ENCODE peak calls at places on chromosomes 7 and 10, in eight cellular contexts. One of them, this sample, is unnamed.

GRCh38 chr10:53256623-53257022 is 484.0 kb upstream of the MBL2 start:
- DNase-seq in AG04449: no peak
- DNase-seq in IMR-90: no peak
- DNase-seq in GM13976: no peak
- DNase-seq in uterus: no peak
- DNase-seq in T-helper 1 cell: no peak
- DNase-seq in stimulated activated CD8-positive, alpha-beta memory T cell treated with anti-CD3 and anti-CD28 coated beads, Interleukin-4, amount 100 ng/mL, for 48 hours: no peak
- DNase-seq in activated effector memory CD4-positive, alpha-beta T cell treated with anti-CD3 and anti-CD28 coated beads, Interleukin-2, amount 50 U/mL, for 16 hours: no peak
- DNase-seq in this sample: no peak

GRCh38 chr10:93333278-93333978 is 148.7 kb downstream of the MYOF start:
- DNase-seq in stimulated activated CD8-positive, alpha-beta memory T cell treated with anti-CD3 and anti-CD28 coated beads, Interleukin-4, amount 100 ng/mL, for 48 hours: no peak
- DNase-seq in GM13976: no peak
- DNase-seq in AG04449: no peak
- DNase-seq in T-helper 1 cell: no peak
- DNase-seq in uterus: no peak
- DNase-seq in IMR-90: no peak
- DNase-seq in activated effector memory CD4-positive, alpha-beta T cell treated with anti-CD3 and anti-CD28 coated beads, Interleukin-2, amount 50 U/mL, for 16 hours: no peak
- DNase-seq in this sample: no peak

GRCh38 chr7:2109251-2109935 is 123.4 kb downstream of the MAD1L1 start:
- DNase-seq in T-helper 1 cell: no peak
- DNase-seq in AG04449: no peak
- DNase-seq in GM13976: no peak
- DNase-seq in stimulated activated CD8-positive, alpha-beta memory T cell treated with anti-CD3 and anti-CD28 coated beads, Interleukin-4, amount 100 ng/mL, for 48 hours: no peak
- DNase-seq in uterus: no peak
- DNase-seq in activated effector memory CD4-positive, alpha-beta T cell treated with anti-CD3 and anti-CD28 coated beads, Interleukin-2, amount 50 U/mL, for 16 hours: no peak
- DNase-seq in IMR-90: peak; percentile 40
- DNase-seq in this sample: no peak

GRCh38 chr10:120700421-120700820 is 150.7 kb upstream of the WDR11 start:
- DNase-seq in activated effector memory CD4-positive, alpha-beta T cell treated with anti-CD3 and anti-CD28 coated beads, Interleukin-2, amount 50 U/mL, for 16 hours: no peak
- DNase-seq in T-helper 1 cell: no peak
- DNase-seq in uterus: no peak
- DNase-seq in GM13976: no peak
- DNase-seq in IMR-90: no peak
- DNase-seq in stimulated activated CD8-positive, alpha-beta memory T cell treated with anti-CD3 and anti-CD28 coated beads, Interleukin-4, amount 100 ng/mL, for 48 hours: no peak
- DNase-seq in AG04449: no peak
- DNase-seq in this sample: no peak

GRCh38 chr7:22841954-22842353 is 19.3 kb upstream of the TOMM7 start:
- DNase-seq in stimulated activated CD8-positive, alpha-beta memory T cell treated with anti-CD3 and anti-CD28 coated beads, Interleukin-4, amount 100 ng/mL, for 48 hours: no peak
- DNase-seq in T-helper 1 cell: no peak
- DNase-seq in GM13976: no peak
- DNase-seq in activated effector memory CD4-positive, alpha-beta T cell treated with anti-CD3 and anti-CD28 coated beads, Interleukin-2, amount 50 U/mL, for 16 hours: no peak
- DNase-seq in uterus: peak; percentile 39
- DNase-seq in AG04449: no peak
- DNase-seq in IMR-90: peak; percentile 47
- DNase-seq in this sample: no peak

GRCh38 chr7:102447311-102447710 is 13.9 kb downstream of the ORAI2 start:
- DNase-seq in AG04449: no peak
- DNase-seq in IMR-90: no peak
- DNase-seq in T-helper 1 cell: no peak
- DNase-seq in stimulated activated CD8-positive, alpha-beta memory T cell treated with anti-CD3 and anti-CD28 coated beads, Interleukin-4, amount 100 ng/mL, for 48 hours: no peak
- DNase-seq in uterus: no peak
- DNase-seq in GM13976: no peak
- DNase-seq in activated effector memory CD4-positive, alpha-beta T cell treated with anti-CD3 and anti-CD28 coated beads, Interleukin-2, amount 50 U/mL, for 16 hours: no peak
- DNase-seq in this sample: no peak

GRCh38 chr10:33100996-33101747 is 143.1 kb upstream of the ITGB1 start:
- DNase-seq in T-helper 1 cell: no peak
- DNase-seq in uterus: no peak
- DNase-seq in activated effector memory CD4-positive, alpha-beta T cell treated with anti-CD3 and anti-CD28 coated beads, Interleukin-2, amount 50 U/mL, for 16 hours: no peak
- DNase-seq in IMR-90: no peak
- DNase-seq in AG04449: no peak
- DNase-seq in GM13976: no peak
- DNase-seq in stimulated activated CD8-positive, alpha-beta memory T cell treated with anti-CD3 and anti-CD28 coated beads, Interleukin-4, amount 100 ng/mL, for 48 hours: no peak
- DNase-seq in this sample: no peak

GRCh38 chr10:76415559-76415958 is 984.1 kb downstream of the LRMDA start:
- DNase-seq in activated effector memory CD4-positive, alpha-beta T cell treated with anti-CD3 and anti-CD28 coated beads, Interleukin-2, amount 50 U/mL, for 16 hours: no peak
- DNase-seq in stimulated activated CD8-positive, alpha-beta memory T cell treated with anti-CD3 and anti-CD28 coated beads, Interleukin-4, amount 100 ng/mL, for 48 hours: no peak
- DNase-seq in GM13976: no peak
- DNase-seq in IMR-90: no peak
- DNase-seq in uterus: no peak
- DNase-seq in AG04449: no peak
- DNase-seq in T-helper 1 cell: no peak
- DNase-seq in this sample: no peak

GRCh38 chr10:9209105-9209798 is 1154.8 kb downstream of the GATA3 start:
- DNase-seq in stimulated activated CD8-positive, alpha-beta memory T cell treated with anti-CD3 and anti-CD28 coated beads, Interleukin-4, amount 100 ng/mL, for 48 hours: peak; percentile 92
- DNase-seq in GM13976: peak; percentile 52
- DNase-seq in T-helper 1 cell: peak; percentile 42
- DNase-seq in IMR-90: peak; percentile 60
- DNase-seq in activated effector memory CD4-positive, alpha-beta T cell treated with anti-CD3 and anti-CD28 coated beads, Interleukin-2, amount 50 U/mL, for 16 hours: peak; percentile 91
- DNase-seq in uterus: peak; percentile 41
- DNase-seq in AG04449: no peak
- DNase-seq in this sample: peak; percentile 61

GRCh38 chr10:49552277-49552676 is 13.4 kb upstream of the ERCC6 start:
- DNase-seq in GM13976: no peak
- DNase-seq in activated effector memory CD4-positive, alpha-beta T cell treated with anti-CD3 and anti-CD28 coated beads, Interleukin-2, amount 50 U/mL, for 16 hours: no peak
- DNase-seq in IMR-90: peak; percentile 81
- DNase-seq in uterus: no peak
- DNase-seq in AG04449: peak; percentile 80
- DNase-seq in T-helper 1 cell: no peak
- DNase-seq in stimulated activated CD8-positive, alpha-beta memory T cell treated with anti-CD3 and anti-CD28 coated beads, Interleukin-4, amount 100 ng/mL, for 48 hours: no peak
- DNase-seq in this sample: no peak

GRCh38 chr7:13099197-13099795 is 411.9 kb downstream of the ARL4A start:
- DNase-seq in activated effector memory CD4-positive, alpha-beta T cell treated with anti-CD3 and anti-CD28 coated beads, Interleukin-2, amount 50 U/mL, for 16 hours: no peak
- DNase-seq in GM13976: no peak
- DNase-seq in stimulated activated CD8-positive, alpha-beta memory T cell treated with anti-CD3 and anti-CD28 coated beads, Interleukin-4, amount 100 ng/mL, for 48 hours: no peak
- DNase-seq in T-helper 1 cell: no peak
- DNase-seq in uterus: no peak
- DNase-seq in AG04449: no peak
- DNase-seq in IMR-90: peak; percentile 64
- DNase-seq in this sample: no peak

GRCh38 chr7:111958431-111958830 is 247.8 kb downstream of the DOCK4 start:
- DNase-seq in T-helper 1 cell: no peak
- DNase-seq in stimulated activated CD8-positive, alpha-beta memory T cell treated with anti-CD3 and anti-CD28 coated beads, Interleukin-4, amount 100 ng/mL, for 48 hours: no peak
- DNase-seq in activated effector memory CD4-positive, alpha-beta T cell treated with anti-CD3 and anti-CD28 coated beads, Interleukin-2, amount 50 U/mL, for 16 hours: no peak
- DNase-seq in AG04449: no peak
- DNase-seq in GM13976: no peak
- DNase-seq in uterus: no peak
- DNase-seq in IMR-90: no peak
- DNase-seq in this sample: no peak

GRCh38 chr7:20595971-20596370 is 19.5 kb upstream of the ABCB5 start:
- DNase-seq in GM13976: no peak
- DNase-seq in T-helper 1 cell: no peak
- DNase-seq in uterus: no peak
- DNase-seq in IMR-90: no peak
- DNase-seq in AG04449: no peak
- DNase-seq in activated effector memory CD4-positive, alpha-beta T cell treated with anti-CD3 and anti-CD28 coated beads, Interleukin-2, amount 50 U/mL, for 16 hours: no peak
- DNase-seq in stimulated activated CD8-positive, alpha-beta memory T cell treated with anti-CD3 and anti-CD28 coated beads, Interleukin-4, amount 100 ng/mL, for 48 hours: no peak
- DNase-seq in this sample: no peak

GRCh38 chr10:121965996-121966395 is 9.0 kb downstream of the NSMCE4A start:
- DNase-seq in AG04449: no peak
- DNase-seq in GM13976: no peak
- DNase-seq in activated effector memory CD4-positive, alpha-beta T cell treated with anti-CD3 and anti-CD28 coated beads, Interleukin-2, amount 50 U/mL, for 16 hours: no peak
- DNase-seq in T-helper 1 cell: no peak
- DNase-seq in stimulated activated CD8-positive, alpha-beta memory T cell treated with anti-CD3 and anti-CD28 coated beads, Interleukin-4, amount 100 ng/mL, for 48 hours: no peak
- DNase-seq in IMR-90: no peak
- DNase-seq in uterus: no peak
- DNase-seq in this sample: no peak

GRCh38 chr10:14736600-14737081 is 38.1 kb downstream of the FAM107B start:
- DNase-seq in stimulated activated CD8-positive, alpha-beta memory T cell treated with anti-CD3 and anti-CD28 coated beads, Interleukin-4, amount 100 ng/mL, for 48 hours: no peak
- DNase-seq in GM13976: peak; percentile 36
- DNase-seq in activated effector memory CD4-positive, alpha-beta T cell treated with anti-CD3 and anti-CD28 coated beads, Interleukin-2, amount 50 U/mL, for 16 hours: no peak
- DNase-seq in uterus: peak; percentile 37
- DNase-seq in IMR-90: peak; percentile 77
- DNase-seq in T-helper 1 cell: no peak
- DNase-seq in AG04449: peak; percentile 14
- DNase-seq in this sample: peak; percentile 74

This sample was measured in right cardiac atrium.